ENCODE peak calls at places on chromosome 3, in seven cellular contexts. S, V, Q, D, X, Y and K are unnamed samples.

GRCh38 chr3:64977308-64978100 is 289.7 kb upstream of the ADAMTS9 start:
- DNase-seq in S (no peak), V (peak; percentile 13), Q (no peak), D (no peak), X (no peak), Y (peak; percentile 86), K (no peak)

GRCh38 chr3:6504385-6504784 is 356.5 kb upstream of the GRM7 start:
- DNase-seq in S (no peak), V (no peak), Q (no peak), D (no peak), X (no peak), Y (no peak), K (no peak)

GRCh38 chr3:44021646-44022594 is 219.8 kb upstream of the TOPAZ1 start:
- DNase-seq in S (no peak), V (no peak), Q (no peak), D (no peak), X (no peak), Y (peak; percentile 22), K (no peak)

GRCh38 chr3:195855471-195856409 is 44.0 kb upstream of the MUC4 start:
- DNase-seq in S (no peak), V (no peak), Q (no peak), D (no peak), X (no peak), Y (no peak), K (peak; percentile 49)

GRCh38 chr3:17678116-17678741 is 64.2 kb downstream of the TBC1D5 start:
- DNase-seq in S (no peak), V (no peak), Q (no peak), D (no peak), X (no peak), Y (peak; percentile 70), K (no peak)

GRCh38 chr3:16140116-16140893 is 34.2 kb upstream of the GALNT15 start:
- DNase-seq in S (no peak), V (peak; percentile 21), Q (no peak), D (no peak), X (no peak), Y (peak; percentile 97), K (peak; percentile 61)

GRCh38 chr3:13075318-13075717 is 2.1 kb upstream of the IQSEC1 start:
- DNase-seq in S (no peak), V (no peak), Q (no peak), D (no peak), X (no peak), Y (no peak), K (no peak)

GRCh38 chr3:12287727-12288465 is 974 bp upstream of the PPARG start:
- DNase-seq in S (peak; percentile 23), V (peak; percentile 87), Q (no peak), D (no peak), X (no peak), Y (peak; percentile 29), K (peak; percentile 85)

GRCh38 chr3:78823859-78824258 is 943.9 kb downstream of the ROBO1 start:
- DNase-seq in S (no peak), V (peak; percentile 25), Q (no peak), D (no peak), X (no peak), Y (peak; percentile 70), K (no peak)

GRCh38 chr3:58507356-58508062 is 15.6 kb downstream of the KCTD6 start:
- DNase-seq in S (no peak), V (no peak), Q (no peak), D (no peak), X (no peak), Y (no peak), K (no peak)

GRCh38 chr3:170864525-170865208 is 5.3 kb downstream of the RPL22L1 start:
- DNase-seq in S (no peak), V (no peak), Q (no peak), D (no peak), X (no peak), Y (peak; percentile 22), K (no peak)

GRCh38 chr3:56291953-56292352 is 176.3 kb downstream of the ERC2 start:
- DNase-seq in S (no peak), V (no peak), Q (no peak), D (no peak), X (no peak), Y (peak; percentile 88), K (no peak)

GRCh38 chr3:127002195-127003174 is 19.6 kb downstream of the PLXNA1 start:
- DNase-seq in S (peak; percentile 90), V (peak; percentile 88), Q (no peak), D (peak; percentile 94), X (no peak), Y (peak; percentile 93), K (peak; percentile 62)

GRCh38 chr3:44125241-44125640 is 116.4 kb upstream of the TOPAZ1 start:
- DNase-seq in S (no peak), V (no peak), Q (no peak), D (no peak), X (no peak), Y (no peak), K (no peak)

GRCh38 chr3:45618081-45618509 is 23.5 kb downstream of the LIMD1 start:
- DNase-seq in S (no peak), V (no peak), Q (no peak), D (no peak), X (no peak), Y (peak; percentile 27), K (no peak)

GRCh38 chr3:192836469-192836820 is 81.2 kb downstream of the MB21D2 start:
- DNase-seq in S (peak; percentile 5), V (no peak), Q (no peak), D (no peak), X (no peak), Y (no peak), K (no peak)

GRCh38 chr3:13708871-13709595 is 160.1 kb downstream of the FBLN2 start:
- DNase-seq in S (no peak), V (no peak), Q (no peak), D (peak; percentile 22), X (no peak), Y (no peak), K (peak; percentile 10)

DNA sequence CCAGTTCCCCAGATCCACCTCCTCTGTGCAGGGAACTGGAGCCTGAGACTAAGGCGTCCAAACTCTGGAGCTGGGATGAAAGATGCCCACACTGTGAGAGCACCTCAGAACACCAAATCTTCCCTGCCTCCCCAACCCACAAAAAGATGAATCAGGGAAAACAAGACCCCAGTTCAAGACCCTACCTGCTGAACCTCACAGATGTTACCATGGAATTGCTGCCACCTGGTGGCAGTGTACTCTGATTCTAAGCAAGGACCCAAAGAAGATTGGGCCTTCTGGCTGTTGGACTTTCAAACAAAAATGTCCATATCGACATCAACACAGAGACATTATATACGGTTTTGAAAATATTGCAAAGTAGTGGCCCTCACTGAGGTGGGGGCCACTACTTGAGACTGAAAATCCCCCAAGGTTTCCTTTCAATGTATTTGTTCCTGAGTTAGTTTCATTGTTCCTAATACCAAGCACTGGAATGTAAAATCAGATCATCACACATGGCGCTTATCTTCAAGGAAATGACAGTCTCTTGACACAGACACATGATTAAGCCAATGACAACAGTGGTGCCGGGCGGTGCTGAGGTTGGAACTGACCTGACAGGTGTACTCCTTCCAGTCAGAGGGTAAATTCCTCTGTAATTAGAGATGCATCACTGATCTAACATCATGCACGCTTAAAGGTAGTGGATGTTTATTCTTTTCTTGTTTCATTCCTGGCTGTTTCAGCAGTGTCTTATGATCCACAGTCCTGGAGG is 67.6 kb downstream of the SLC6A11 start:
- DNase-seq in S (peak; percentile 49), V (peak; percentile 30), Q (no peak), D (no peak), X (no peak), Y (peak; percentile 5), K (no peak)
- TF ChIP-seq CTCF in S (peak; percentile 68), V (peak; percentile 58), Q (peak; percentile 57), D (no peak), X (no peak), Y (peak; percentile 12), K (no peak)

DNA sequence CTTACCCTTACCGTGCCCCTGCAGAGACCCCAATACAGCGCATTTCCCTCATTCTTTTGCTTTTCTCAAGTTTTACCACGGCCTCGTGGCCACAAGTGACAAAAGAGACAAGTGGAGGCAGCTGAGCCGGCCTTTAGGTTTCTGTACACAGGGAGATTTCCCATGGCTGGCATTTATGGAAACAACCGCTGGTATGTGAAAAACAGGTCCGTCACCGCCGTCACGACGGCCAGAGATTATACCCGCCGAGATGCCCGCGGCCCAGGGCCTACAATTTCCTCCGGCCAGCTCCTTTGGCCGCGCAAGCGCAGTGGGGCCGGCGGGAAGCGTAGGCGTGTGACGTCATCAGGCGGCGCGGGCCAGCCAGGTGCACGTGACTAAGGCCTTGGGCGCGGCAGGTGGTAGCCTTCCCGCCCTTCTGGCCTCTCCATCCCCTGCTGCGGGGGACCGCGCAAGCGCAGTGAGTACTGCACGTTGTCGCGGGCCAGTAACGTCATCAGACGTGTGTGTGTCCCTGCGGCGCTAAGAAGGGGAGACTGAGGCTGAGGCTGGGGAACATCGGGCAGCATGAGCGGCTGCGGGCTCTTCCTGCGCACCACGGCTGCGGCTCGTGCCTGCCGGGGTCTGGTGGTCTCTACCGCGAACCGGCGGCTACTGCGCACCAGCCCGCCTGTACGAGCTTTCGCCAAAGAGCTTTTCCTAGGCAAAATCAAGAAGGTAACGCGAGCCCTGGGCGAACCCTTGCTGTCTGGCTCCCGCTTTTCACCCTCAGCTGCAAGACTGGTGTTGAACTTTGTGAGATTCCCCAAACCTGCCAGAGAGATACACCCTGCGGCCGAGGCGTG is at the start of gene ACAD9:
- DNase-seq in S (peak; percentile 98), V (peak; percentile 99), Q (peak; percentile 98), D (peak; percentile 97), X (peak; percentile 97), Y (peak; percentile 96), K (peak; percentile 99)
- TF ChIP-seq CTCF in S (no peak), V (no peak), Q (no peak), D (no peak), X (no peak), Y (no peak), K (no peak)

GRCh38 chr3:158710601-158711000 is 21.7 kb downstream of the RARRES1 start:
- DNase-seq in S (no peak), V (no peak), Q (no peak), D (no peak), X (no peak), Y (no peak), K (no peak)

GRCh38 chr3:158711886-158712285 is 20.4 kb downstream of the RARRES1 start:
- DNase-seq in S (no peak), V (no peak), Q (no peak), D (no peak), X (no peak), Y (peak; percentile 96), K (no peak)

GRCh38 chr3:158713094-158713499 is 19.2 kb downstream of the RARRES1 start:
- DNase-seq in S (no peak), V (no peak), Q (no peak), D (no peak), X (no peak), Y (peak; percentile 54), K (no peak)

GRCh38 chr3:158709666-158710083 is 22.6 kb downstream of the RARRES1 start:
- DNase-seq in S (no peak), V (no peak), Q (no peak), D (no peak), X (no peak), Y (peak; percentile 100), K (no peak)

DNA sequence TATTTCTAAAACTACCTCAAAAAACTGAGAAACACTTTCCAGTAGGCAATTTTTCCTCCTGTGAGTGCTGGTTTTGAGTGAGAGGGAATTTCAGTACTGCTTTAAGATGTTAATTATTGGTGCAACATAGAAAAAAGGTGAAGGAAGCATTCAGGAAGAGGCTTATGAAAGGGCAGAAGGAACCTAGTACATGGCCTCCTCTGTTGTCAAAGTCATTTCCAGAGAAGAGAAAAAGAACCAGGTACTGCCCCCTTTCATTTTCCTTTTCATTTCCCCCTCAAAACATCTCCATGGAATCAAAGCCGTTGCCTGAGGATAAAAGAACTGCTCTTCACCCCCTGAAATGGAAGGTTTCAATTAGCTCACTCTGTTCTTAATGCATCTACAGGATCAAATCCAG is 19.8 kb downstream of the RARRES1 start:
- DNase-seq in S (no peak), V (no peak), Q (no peak), D (no peak), X (no peak), Y (no peak), K (no peak)
- TF ChIP-seq CTCF in S (no peak), V (no peak), Q (no peak), D (no peak), X (no peak), Y (no peak), K (no peak)

GRCh38 chr3:161137260-161137659 is 32.1 kb upstream of the B3GALNT1 start:
- DNase-seq in S (no peak), V (no peak), Q (no peak), D (no peak), X (no peak), Y (no peak), K (no peak)
- TF ChIP-seq CTCF in S (no peak), V (no peak), Q (no peak), D (no peak), X (no peak), Y (no peak), K (no peak)